ENCODE peak calls at places on chromosomes 2 and 18, in six cellular contexts. One of them, this sample, is unnamed.

GRCh38 chr18:45621068-45621511 is 5.8 kb downstream of the SLC14A2 start:
- DNase-seq in HepG2: peak; percentile 14
- DNase-seq in GM12878: no peak
- DNase-seq in HCT116: peak; percentile 28
- DNase-seq in SK-N-SH: peak; percentile 74
- DNase-seq in K562: peak; percentile 45
- DNase-seq in this sample: no peak

GRCh38 chr2:231250146-231250545 is 51.7 kb downstream of the ARMC9 start:
- DNase-seq in GM12878: no peak
- DNase-seq in HCT116: no peak
- DNase-seq in HepG2: no peak
- DNase-seq in K562: no peak
- DNase-seq in SK-N-SH: no peak
- DNase-seq in this sample: no peak

GRCh38 chr2:27170569-27171337 is 21.9 kb downstream of the TCF23 start:
- DNase-seq in HepG2: no peak
- DNase-seq in HCT116: no peak
- DNase-seq in GM12878: no peak
- DNase-seq in K562: no peak
- DNase-seq in SK-N-SH: no peak
- DNase-seq in this sample: no peak

GRCh38 chr2:33069894-33070651 is 123.3 kb downstream of the LTBP1 start:
- DNase-seq in K562: peak; percentile 64
- DNase-seq in HCT116: peak; percentile 91
- DNase-seq in GM12878: no peak
- DNase-seq in SK-N-SH: no peak
- DNase-seq in HepG2: peak; percentile 48
- DNase-seq in this sample: peak; percentile 13

GRCh38 chr2:169673921-169674320 is 20.3 kb downstream of the CFAP210 start:
- DNase-seq in SK-N-SH: no peak
- DNase-seq in GM12878: no peak
- DNase-seq in HepG2: no peak
- DNase-seq in HCT116: no peak
- DNase-seq in K562: no peak
- DNase-seq in this sample: no peak

GRCh38 chr2:108614043-108614435 is 79.8 kb downstream of the LIMS1 start:
- DNase-seq in GM12878: no peak
- DNase-seq in SK-N-SH: no peak
- DNase-seq in HCT116: no peak
- DNase-seq in HepG2: no peak
- DNase-seq in K562: no peak
- DNase-seq in this sample: no peak

GRCh38 chr2:164850235-164850634 is 8.6 kb upstream of the COBLL1 start:
- DNase-seq in HepG2: no peak
- DNase-seq in K562: no peak
- DNase-seq in HCT116: no peak
- DNase-seq in SK-N-SH: no peak
- DNase-seq in GM12878: no peak
- DNase-seq in this sample: no peak

GRCh38 chr2:70509565-70509964 is 44.1 kb downstream of the TGFA start:
- DNase-seq in HepG2: no peak
- DNase-seq in HCT116: no peak
- DNase-seq in K562: no peak
- DNase-seq in GM12878: no peak
- DNase-seq in SK-N-SH: no peak
- DNase-seq in this sample: no peak

GRCh38 chr18:73563345-73563744 is 584.3 kb downstream of the FBXO15 start:
- DNase-seq in GM12878: no peak
- DNase-seq in K562: no peak
- DNase-seq in SK-N-SH: no peak
- DNase-seq in HepG2: no peak
- DNase-seq in HCT116: no peak
- DNase-seq in this sample: no peak

GRCh38 chr2:119598576-119598975 is 54.3 kb downstream of the CFAP221 start:
- DNase-seq in HCT116: no peak
- DNase-seq in HepG2: no peak
- DNase-seq in SK-N-SH: peak; percentile 33
- DNase-seq in GM12878: no peak
- DNase-seq in K562: no peak
- DNase-seq in this sample: no peak

GRCh38 chr2:216690451-216691209 is 4.7 kb downstream of the IGFBP5 start:
- DNase-seq in HCT116: no peak
- DNase-seq in SK-N-SH: no peak
- DNase-seq in HepG2: no peak
- DNase-seq in K562: no peak
- DNase-seq in GM12878: no peak
- DNase-seq in this sample: no peak

GRCh38 chr2:130846686-130847375 is 10.1 kb downstream of the ARHGEF4 start:
- DNase-seq in GM12878: no peak
- DNase-seq in HepG2: no peak
- DNase-seq in K562: no peak
- DNase-seq in HCT116: no peak
- DNase-seq in SK-N-SH: no peak
- DNase-seq in this sample: no peak

GRCh38 chr18:23716966-23717365 is 27.7 kb downstream of the LAMA3 start:
- DNase-seq in SK-N-SH: no peak
- DNase-seq in HepG2: no peak
- DNase-seq in GM12878: no peak
- DNase-seq in HCT116: no peak
- DNase-seq in K562: no peak
- DNase-seq in this sample: no peak

GRCh38 chr2:148561389-148561788 is 83.2 kb upstream of the EPC2 start:
- DNase-seq in GM12878: no peak
- DNase-seq in SK-N-SH: no peak
- DNase-seq in HCT116: no peak
- DNase-seq in HepG2: no peak
- DNase-seq in K562: no peak
- DNase-seq in this sample: no peak

GRCh38 chr2:129480790-129481189 is 498.7 kb upstream of the RAB6C start:
- DNase-seq in HepG2: no peak
- DNase-seq in GM12878: no peak
- DNase-seq in SK-N-SH: no peak
- DNase-seq in HCT116: no peak
- DNase-seq in K562: no peak
- DNase-seq in this sample: no peak

GRCh38 chr2:105262662-105263091 is 21.1 kb downstream of the GPR45 start:
- DNase-seq in GM12878: no peak
- DNase-seq in SK-N-SH: no peak
- DNase-seq in K562: peak; percentile 60
- DNase-seq in HepG2: no peak
- DNase-seq in HCT116: no peak
- DNase-seq in this sample: no peak

GRCh38 chr2:212722046-212722445 is 183.4 kb upstream of the ERBB4 start:
- DNase-seq in K562: no peak
- DNase-seq in HepG2: no peak
- DNase-seq in HCT116: no peak
- DNase-seq in SK-N-SH: no peak
- DNase-seq in GM12878: no peak
- DNase-seq in this sample: no peak

GRCh38 chr2:190802810-190803209 is 77.8 kb upstream of the GLS start:
- DNase-seq in HCT116: no peak
- DNase-seq in SK-N-SH: no peak
- DNase-seq in K562: no peak
- DNase-seq in HepG2: no peak
- DNase-seq in GM12878: no peak
- DNase-seq in this sample: no peak

GRCh38 chr2:172674034-172674967 is 61.3 kb upstream of the RAPGEF4 start:
- DNase-seq in HepG2: no peak
- DNase-seq in K562: peak; percentile 77
- DNase-seq in SK-N-SH: no peak
- DNase-seq in HCT116: no peak
- DNase-seq in GM12878: no peak
- DNase-seq in this sample: peak; percentile 47

GRCh38 chr2:100878000-100878786 is 58.3 kb downstream of the NPAS2 start:
- DNase-seq in HepG2: no peak
- DNase-seq in HCT116: no peak
- DNase-seq in GM12878: no peak
- DNase-seq in K562: no peak
- DNase-seq in SK-N-SH: no peak
- DNase-seq in this sample: no peak

GRCh38 chr18:64876833-64877232 is 727.9 kb upstream of the LINC00305 start:
- DNase-seq in GM12878: no peak
- DNase-seq in K562: no peak
- DNase-seq in HCT116: no peak
- DNase-seq in HepG2: no peak
- DNase-seq in SK-N-SH: no peak
- DNase-seq in this sample: no peak

DNA sequence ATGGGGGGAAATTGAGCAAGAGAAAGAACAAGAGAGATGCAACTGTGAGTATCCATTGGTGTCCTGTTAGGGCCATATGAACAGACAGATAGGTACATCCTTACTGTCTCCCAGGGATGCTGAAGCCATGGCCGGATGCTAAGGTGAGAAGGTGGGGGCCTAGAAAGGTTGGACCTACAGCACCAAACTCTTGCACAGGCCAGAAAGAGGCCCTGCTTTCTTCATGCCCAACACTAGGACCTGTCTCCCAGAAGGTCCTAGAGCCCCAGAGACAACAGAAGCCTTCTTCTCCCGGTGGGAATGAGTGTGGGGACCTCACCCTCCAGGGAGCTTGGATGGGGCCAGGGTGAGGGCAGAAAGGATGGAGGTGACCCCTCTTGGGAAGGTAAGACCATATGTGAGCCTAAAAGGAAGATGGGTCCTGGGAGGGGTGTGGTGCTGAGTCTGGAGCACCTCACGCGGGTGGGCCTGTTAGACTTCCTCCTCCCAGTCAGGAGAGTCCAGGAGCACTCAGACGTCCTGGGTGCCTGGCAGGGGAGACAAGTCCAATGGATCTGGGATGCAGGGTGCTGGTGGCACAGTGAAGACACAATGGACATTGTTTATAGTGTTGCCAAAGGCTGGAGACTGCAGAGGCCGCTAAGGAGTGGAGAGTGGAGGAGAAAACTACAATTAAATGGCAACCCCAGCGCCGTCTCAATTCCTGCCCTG is 265.3 kb downstream of the CYP26B1 start:
- DNase-seq in HepG2: no peak
- DNase-seq in K562: no peak
- DNase-seq in HCT116: no peak
- DNase-seq in SK-N-SH: no peak
- DNase-seq in GM12878: no peak
- DNase-seq in this sample: no peak
- TF ChIP-seq JUND in HepG2: no peak
- TF ChIP-seq JUND in K562: no peak
- TF ChIP-seq JUND in HCT116: no peak
- TF ChIP-seq JUND in SK-N-SH: no peak
- TF ChIP-seq JUND in GM12878: no peak
- TF ChIP-seq JUND in this sample: no peak

DNA sequence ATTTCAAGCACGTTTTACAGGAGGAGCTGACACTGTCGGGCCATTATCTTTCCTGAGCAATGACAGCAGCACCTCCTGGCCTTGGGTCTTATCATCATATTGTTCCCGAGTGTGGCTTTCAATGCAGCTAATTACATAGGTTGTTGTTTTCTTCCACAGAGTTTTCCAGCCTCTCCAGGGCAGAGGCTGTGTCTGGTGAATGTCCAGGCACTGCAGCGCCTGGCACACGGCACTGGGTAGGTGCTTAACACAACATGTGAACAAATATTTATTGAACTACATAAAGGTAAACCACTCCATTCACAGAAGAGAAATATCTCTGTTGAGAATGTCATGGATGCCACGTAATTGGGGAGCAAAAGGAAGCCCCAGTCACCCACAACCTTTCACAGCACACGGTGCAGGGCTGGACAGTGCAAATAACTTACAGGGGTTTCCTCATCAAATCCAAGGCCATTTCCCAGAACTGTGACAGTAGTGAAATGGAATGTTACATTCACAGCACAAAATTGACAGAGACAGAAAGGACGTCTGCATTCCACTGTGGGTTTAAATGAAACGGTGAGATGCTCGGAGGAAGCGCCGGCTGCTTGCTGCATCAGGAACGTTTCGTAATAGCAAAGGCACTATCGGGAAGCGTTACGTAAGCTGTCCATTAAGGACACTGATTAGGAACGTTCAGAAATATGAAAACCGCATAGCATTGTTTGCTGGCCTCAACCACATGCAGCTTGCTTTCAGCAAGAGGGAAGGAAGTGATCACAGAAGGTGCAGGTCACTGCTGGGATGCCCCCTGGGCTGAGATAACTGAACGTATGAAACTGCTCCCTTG is 6.4 kb upstream of the KCNG2 start:
- DNase-seq in HCT116: no peak
- DNase-seq in GM12878: no peak
- DNase-seq in K562: no peak
- DNase-seq in SK-N-SH: no peak
- DNase-seq in HepG2: peak; percentile 95
- DNase-seq in this sample: no peak
- TF ChIP-seq POLR2AphosphoS5 in HCT116: no peak
- TF ChIP-seq POLR2AphosphoS5 in GM12878: no peak
- TF ChIP-seq POLR2AphosphoS5 in K562: no peak
- TF ChIP-seq POLR2AphosphoS5 in SK-N-SH: no peak
- TF ChIP-seq POLR2AphosphoS5 in HepG2: no peak
- TF ChIP-seq POLR2AphosphoS5 in this sample: no peak

GRCh38 chr2:135637456-135638087 is 104.1 kb upstream of the UBXN4 start:
- DNase-seq in K562: no peak
- DNase-seq in HepG2: no peak
- DNase-seq in SK-N-SH: no peak
- DNase-seq in HCT116: no peak
- DNase-seq in GM12878: no peak
- DNase-seq in this sample: no peak
- TF ChIP-seq JUND in K562: no peak
- TF ChIP-seq JUND in HepG2: no peak
- TF ChIP-seq JUND in SK-N-SH: no peak
- TF ChIP-seq JUND in HCT116: no peak
- TF ChIP-seq JUND in GM12878: no peak
- TF ChIP-seq JUND in this sample: no peak

GRCh38 chr2:241720560-241720959 is 13.9 kb upstream of the D2HGDH start:
- DNase-seq in K562: no peak
- DNase-seq in HCT116: no peak
- DNase-seq in GM12878: no peak
- DNase-seq in SK-N-SH: peak; percentile 26
- DNase-seq in HepG2: no peak
- DNase-seq in this sample: no peak

GRCh38 chr2:241720099-241720498 is 14.3 kb upstream of the D2HGDH start:
- DNase-seq in HepG2: no peak
- DNase-seq in HCT116: no peak
- DNase-seq in SK-N-SH: peak; percentile 21
- DNase-seq in GM12878: no peak
- DNase-seq in K562: no peak
- DNase-seq in this sample: no peak

GRCh38 chr2:241722896-241723454 is 11.5 kb upstream of the D2HGDH start:
- DNase-seq in SK-N-SH: no peak
- DNase-seq in HCT116: no peak
- DNase-seq in GM12878: no peak
- DNase-seq in K562: no peak
- DNase-seq in HepG2: no peak
- DNase-seq in this sample: no peak

GRCh38 chr2:241724259-241724974 is 10.0 kb upstream of the D2HGDH start:
- DNase-seq in K562: no peak
- DNase-seq in HCT116: no peak
- DNase-seq in GM12878: no peak
- DNase-seq in SK-N-SH: peak; percentile 66
- DNase-seq in HepG2: no peak
- DNase-seq in this sample: peak; percentile 71

DNA sequence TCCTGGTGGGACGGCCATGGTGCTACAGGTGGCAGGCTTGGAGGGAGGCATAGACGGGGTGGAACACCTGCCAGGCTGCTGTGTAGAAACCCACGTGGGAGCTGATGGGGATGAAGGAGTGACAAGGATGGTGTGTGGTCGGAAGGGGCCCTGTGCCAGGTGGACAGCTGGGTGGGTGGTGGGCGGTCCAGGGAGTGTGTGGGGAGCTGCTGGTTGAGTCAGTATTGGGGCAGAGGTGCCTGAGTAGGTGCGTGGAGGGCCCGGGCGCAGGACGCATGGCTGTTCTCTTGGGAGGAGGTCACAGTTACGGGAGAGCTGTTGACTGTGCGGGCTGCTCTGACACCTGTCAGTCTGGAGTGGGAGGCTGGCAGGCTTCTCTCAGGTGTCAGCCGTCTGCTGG is 12.6 kb upstream of the D2HGDH start:
- DNase-seq in SK-N-SH: peak; percentile 24
- DNase-seq in HepG2: no peak
- DNase-seq in K562: no peak
- DNase-seq in GM12878: no peak
- DNase-seq in HCT116: no peak
- DNase-seq in this sample: no peak
- TF ChIP-seq POLR2AphosphoS5 in SK-N-SH: no peak
- TF ChIP-seq POLR2AphosphoS5 in HepG2: no peak
- TF ChIP-seq POLR2AphosphoS5 in K562: no peak
- TF ChIP-seq POLR2AphosphoS5 in GM12878: no peak
- TF ChIP-seq POLR2AphosphoS5 in HCT116: no peak
- TF ChIP-seq POLR2AphosphoS5 in this sample: no peak

This sample was measured in H1.